ENCODE peak calls at places on chromosomes 11 and 22, in nine cellular contexts. P is adrenal gland, Q is upper lobe of left lung, X is body of pancreas, E is A549, Z is IMR-90, M is spleen, D is tibial nerve, K is uterus. L is an unnamed sample.

GRCh38 chr11:80944758-80945157 is 1503.9 kb upstream of the TENM4 start:
- DNase-seq in P (no peak), Q (no peak), X (no peak), E (no peak), Z (no peak), M (no peak), D (no peak), K (no peak), L (no peak)

GRCh38 chr11:24767411-24767810 is 270.6 kb downstream of the LUZP2 start:
- DNase-seq in P (no peak), Q (no peak), X (no peak), E (no peak), Z (no peak), M (no peak), D (no peak), K (no peak), L (no peak)

GRCh38 chr11:69053546-69054396 is 5.0 kb downstream of the TPCN2 start:
- DNase-seq in P (no peak), Q (no peak), X (no peak), E (no peak), Z (no peak), M (no peak), D (no peak), K (no peak), L (no peak)

GRCh38 chr22:36193577-36193976 is 8.0 kb downstream of the APOL4 start:
- DNase-seq in P (no peak), Q (no peak), X (no peak), E (no peak), Z (no peak), M (no peak), D (no peak), K (no peak), L (no peak)

GRCh38 chr22:30250713-30251267 is 4.2 kb upstream of the LIF start:
- DNase-seq in P (no peak), Q (peak), X (peak), E (peak), Z (peak), M (no peak), D (no peak), K (no peak), L (no peak)

GRCh38 chr11:30314625-30315024 is 8.3 kb upstream of the ARL14EP start:
- DNase-seq in P (no peak), Q (no peak), X (no peak), E (no peak), Z (peak), M (no peak), D (no peak), K (no peak), L (no peak)

GRCh38 chr22:33758961-33759360 is 161.3 kb downstream of the LARGE1 start:
- DNase-seq in P (no peak), Q (no peak), X (no peak), E (no peak), Z (no peak), M (no peak), D (no peak), K (no peak), L (no peak)

GRCh38 chr11:131073167-131073566 is 156.9 kb upstream of the SNX19 start:
- DNase-seq in P (no peak), Q (no peak), X (no peak), E (no peak), Z (peak), M (no peak), D (no peak), K (no peak), L (no peak)

GRCh38 chr11:9973921-9974320 is 310.0 kb downstream of the SWAP70 start:
- DNase-seq in P (no peak), Q (no peak), X (no peak), E (peak), Z (peak), M (no peak), D (no peak), K (no peak), L (no peak)

GRCh38 chr11:11148104-11148509 is 204.9 kb downstream of the CSNK2A3 start:
- DNase-seq in P (peak), Q (peak), X (peak), E (peak), Z (peak), M (no peak), D (peak), K (peak), L (peak)

GRCh38 chr11:6693342-6694228 is 10.4 kb upstream of the MRPL17 start:
- DNase-seq in P (peak), Q (peak), X (no peak), E (peak), Z (peak), M (no peak), D (peak), K (peak), L (no peak)

GRCh38 chr11:103830205-103830604 is 206.2 kb upstream of the DDI1 start:
- DNase-seq in P (no peak), Q (no peak), X (no peak), E (no peak), Z (no peak), M (no peak), D (no peak), K (no peak), L (no peak)

GRCh38 chr11:37409124-37409523 is 811.1 kb upstream of the RAG2 start:
- DNase-seq in P (no peak), Q (no peak), X (no peak), E (no peak), Z (no peak), M (no peak), D (no peak), K (no peak), L (no peak)

GRCh38 chr11:2218234-2218633 is 46.6 kb upstream of the TH start:
- DNase-seq in P (no peak), Q (no peak), X (no peak), E (no peak), Z (no peak), M (no peak), D (no peak), K (no peak), L (no peak)

GRCh38 chr11:2460540-2461252 is 15.9 kb downstream of the KCNQ1 start:
- DNase-seq in P (no peak), Q (no peak), X (no peak), E (no peak), Z (no peak), M (no peak), D (no peak), K (no peak), L (no peak)

GRCh38 chr11:131483453-131483852 is 113.0 kb downstream of the NTM start:
- DNase-seq in P (no peak), Q (no peak), X (no peak), E (no peak), Z (no peak), M (no peak), D (no peak), K (no peak), L (no peak)

GRCh38 chr22:28198692-28199091 is 279.6 kb upstream of the PITPNB start:
- DNase-seq in P (no peak), Q (no peak), X (no peak), E (no peak), Z (no peak), M (no peak), D (no peak), K (no peak), L (no peak)

GRCh38 chr22:39117585-39118191 is 20.6 kb downstream of the APOBEC3H start:
- DNase-seq in P (peak), Q (peak), X (peak), E (peak), Z (peak), M (peak), D (peak), K (no peak), L (peak)

GRCh38 chr11:129734654-129735053 is 81.0 kb upstream of the TMEM45B start:
- DNase-seq in P (no peak), Q (no peak), X (no peak), E (no peak), Z (no peak), M (no peak), D (no peak), K (no peak), L (no peak)

GRCh38 chr11:129738242-129738641 is 77.4 kb upstream of the TMEM45B start:
- DNase-seq in P (no peak), Q (no peak), X (no peak), E (no peak), Z (no peak), M (no peak), D (no peak), K (no peak), L (no peak)

GRCh38 chr11:129740125-129740719 is 75.4 kb upstream of the TMEM45B start:
- DNase-seq in P (no peak), Q (no peak), X (no peak), E (no peak), Z (no peak), M (no peak), D (no peak), K (no peak), L (no peak)

GRCh38 chr11:129739339-129739738 is 76.3 kb upstream of the TMEM45B start:
- DNase-seq in P (no peak), Q (no peak), X (no peak), E (no peak), Z (no peak), M (no peak), D (no peak), K (no peak), L (no peak)

DNA sequence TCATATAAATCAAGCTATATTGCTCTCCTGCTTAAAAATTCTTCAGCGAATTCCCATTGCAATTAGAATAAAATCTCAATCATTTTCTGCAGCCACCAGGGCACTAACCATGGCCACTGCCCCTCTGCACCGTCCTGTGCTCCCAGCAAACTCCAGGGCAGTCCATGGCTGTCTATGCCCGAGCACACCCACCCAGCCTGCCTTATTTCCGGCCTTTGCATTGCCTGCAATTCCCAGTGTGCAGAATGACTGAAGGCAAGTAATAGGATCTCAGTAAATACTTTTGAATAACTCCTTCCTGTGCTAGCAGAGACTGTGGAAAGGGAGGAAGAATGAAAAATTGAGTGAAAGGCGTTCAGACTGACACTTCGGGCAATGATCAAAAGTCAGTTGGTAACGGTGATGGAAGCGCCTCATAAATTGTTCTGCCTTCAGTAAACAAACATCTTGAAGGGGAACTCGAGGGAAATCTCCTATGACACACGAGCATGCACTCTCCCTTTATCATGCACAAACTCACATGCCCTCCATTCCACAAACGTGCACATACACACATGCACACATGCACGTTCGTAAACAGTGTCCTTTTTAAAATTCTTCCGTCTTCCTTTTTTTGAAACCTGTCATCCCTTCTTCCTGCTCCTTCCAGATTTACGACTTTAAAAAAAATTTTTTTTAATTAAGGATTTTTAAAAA is 78.0 kb upstream of the TMEM45B start:
- DNase-seq in P (no peak), Q (no peak), X (no peak), E (no peak), Z (no peak), M (no peak), D (no peak), K (no peak), L (no peak)
- H3K4me3 ChIP-seq in P (no peak), Q (no peak), X (no peak), E (no peak), Z (no peak), M (no peak), D (no peak), K (no peak), L (no peak)

GRCh38 chr22:37999236-37999635 is 14.9 kb upstream of the SOX10 start:
- DNase-seq in P (no peak), Q (no peak), X (no peak), E (no peak), Z (no peak), M (no peak), D (no peak), K (no peak), L (no peak)

GRCh38 chr22:37996079-37996478 is 11.7 kb upstream of the SOX10 start:
- DNase-seq in P (no peak), Q (no peak), X (no peak), E (no peak), Z (no peak), M (peak), D (no peak), K (no peak), L (no peak)

GRCh38 chr22:37998543-37998942 is 14.2 kb upstream of the SOX10 start:
- DNase-seq in P (no peak), Q (no peak), X (no peak), E (no peak), Z (no peak), M (no peak), D (no peak), K (no peak), L (no peak)

GRCh38 chr22:37996515-37997246 is 12.3 kb upstream of the SOX10 start:
- DNase-seq in P (no peak), Q (no peak), X (no peak), E (no peak), Z (no peak), M (no peak), D (no peak), K (no peak), L (no peak)

DNA sequence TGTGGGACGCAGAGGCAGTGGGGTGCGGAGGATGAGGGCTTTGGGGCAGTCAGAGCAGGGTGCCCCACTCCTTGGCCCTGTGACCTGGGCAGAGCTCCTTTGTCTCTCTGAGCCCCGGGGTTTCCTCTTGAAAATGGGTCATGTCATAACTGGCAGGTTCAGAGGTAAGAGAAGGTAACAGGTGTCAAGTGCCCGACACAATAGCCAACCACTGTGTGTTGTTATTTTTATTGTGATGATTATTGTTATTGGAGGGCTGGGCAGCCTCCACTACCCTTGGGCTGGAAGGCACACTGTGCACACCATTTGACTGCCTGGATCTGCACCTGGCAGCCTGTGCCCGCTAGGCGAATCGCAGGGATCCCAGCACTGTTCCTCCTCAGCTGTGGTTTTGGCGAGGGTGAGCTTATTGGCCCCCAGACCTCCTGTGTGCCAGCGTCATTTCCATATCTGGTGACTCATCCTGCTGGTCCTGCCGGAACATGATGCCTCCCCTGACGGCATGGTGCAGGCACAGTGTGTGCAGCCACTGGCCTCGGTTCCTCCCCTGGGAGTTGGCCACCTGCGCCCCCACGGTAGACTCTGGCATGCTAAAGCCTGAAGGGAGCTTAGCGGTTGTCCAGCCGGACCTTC is 15.4 kb upstream of the SOX10 start:
- DNase-seq in P (peak), Q (no peak), X (peak), E (no peak), Z (peak), M (no peak), D (no peak), K (no peak), L (no peak)
- TF ChIP-seq POLR2A in P (no peak), Q (no peak), X (no peak), E (no peak), Z (no peak), M (no peak), D (peak), K (no peak), L (no peak)

DNA sequence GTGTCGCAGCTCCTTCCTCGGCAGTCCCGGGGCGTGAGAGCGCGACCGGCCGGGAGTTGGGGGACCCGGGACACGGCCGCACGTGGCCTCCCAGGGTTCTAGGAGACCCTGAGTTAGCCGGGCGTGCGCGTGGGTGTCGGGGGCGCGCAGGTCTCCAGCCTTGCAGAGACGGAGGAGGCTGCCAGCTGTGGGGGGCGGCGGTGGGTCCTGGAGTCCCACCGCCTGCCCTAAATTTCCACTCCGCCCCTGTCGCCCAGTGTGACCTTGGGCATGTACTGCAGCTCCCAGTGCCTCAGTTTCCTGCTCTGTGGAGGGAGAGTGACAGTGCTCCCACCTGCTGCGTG is 18.8 kb downstream of the RRP7A start:
- DNase-seq in P (peak), Q (no peak), X (no peak), E (no peak), Z (no peak), M (peak), D (no peak), K (peak), L (no peak)
- H3K27ac ChIP-seq in P (no peak), Q (peak), X (no peak), E (peak), Z (no peak), M (no peak), D (peak), K (peak), L (peak)

GRCh38 chr22:47056776-47057470 is 294.5 kb downstream of the TBC1D22A start:
- DNase-seq in P (no peak), Q (no peak), X (peak), E (no peak), Z (no peak), M (peak), D (no peak), K (no peak), L (peak)
- H3K4me3 ChIP-seq in P (no peak), Q (no peak), X (no peak), E (no peak), Z (no peak), M (no peak), D (no peak), K (no peak), L (no peak)